ENCODE peak calls at places on chromosomes 4 and X, in seven cellular contexts. One of them, this sample, is unnamed.

GRCh38 chr4:70556856-70557255 is 35.2 kb upstream of the AMBN start:
- DNase-seq in H9: no peak
- DNase-seq in mesenchymal stem cell: no peak
- DNase-seq in mesendoderm: no peak
- DNase-seq in IMR-90: peak
- DNase-seq in H1: no peak
- DNase-seq in neuronal stem cell: no peak
- DNase-seq in this sample: peak

GRCh38 chrX:38312436-38312835 is 14.9 kb downstream of the RPGR start:
- DNase-seq in H9: no peak
- DNase-seq in mesenchymal stem cell: peak
- DNase-seq in mesendoderm: no peak
- DNase-seq in IMR-90: peak
- DNase-seq in H1: no peak
- DNase-seq in neuronal stem cell: no peak
- DNase-seq in this sample: no peak

GRCh38 chr4:77156912-77157858 is at the start of gene CCNG2:
- DNase-seq in H9: peak
- DNase-seq in mesenchymal stem cell: peak
- DNase-seq in mesendoderm: peak
- DNase-seq in IMR-90: peak
- DNase-seq in H1: peak
- DNase-seq in neuronal stem cell: no peak
- DNase-seq in this sample: peak

GRCh38 chrX:131577433-131577832 is 33.6 kb downstream of the OR13H1 start:
- DNase-seq in H9: no peak
- DNase-seq in mesenchymal stem cell: no peak
- DNase-seq in mesendoderm: no peak
- DNase-seq in IMR-90: no peak
- DNase-seq in H1: no peak
- DNase-seq in neuronal stem cell: no peak
- DNase-seq in this sample: no peak

GRCh38 chr4:136637071-136637777 is 895.1 kb downstream of the PCDH18 start:
- DNase-seq in H9: peak
- DNase-seq in mesenchymal stem cell: peak
- DNase-seq in mesendoderm: peak
- DNase-seq in IMR-90: peak
- DNase-seq in H1: peak
- DNase-seq in neuronal stem cell: peak
- DNase-seq in this sample: no peak

GRCh38 chr4:158811704-158812103 is 42.9 kb downstream of the FNIP2 start:
- DNase-seq in H9: no peak
- DNase-seq in mesenchymal stem cell: no peak
- DNase-seq in mesendoderm: no peak
- DNase-seq in IMR-90: no peak
- DNase-seq in H1: no peak
- DNase-seq in neuronal stem cell: no peak
- DNase-seq in this sample: peak

GRCh38 chr4:29970626-29971025 is 749.5 kb upstream of the PCDH7 start:
- DNase-seq in H9: peak
- DNase-seq in mesenchymal stem cell: peak
- DNase-seq in mesendoderm: peak
- DNase-seq in IMR-90: no peak
- DNase-seq in H1: no peak
- DNase-seq in neuronal stem cell: peak
- DNase-seq in this sample: peak

GRCh38 chr4:15231265-15232091 is 196.4 kb upstream of the C1QTNF7 start:
- DNase-seq in H9: peak
- DNase-seq in mesenchymal stem cell: peak
- DNase-seq in mesendoderm: peak
- DNase-seq in IMR-90: peak
- DNase-seq in H1: no peak
- DNase-seq in neuronal stem cell: peak
- DNase-seq in this sample: peak

GRCh38 chr4:13537832-13538177 is 6.5 kb downstream of the NKX3-2 start:
- DNase-seq in H9: no peak
- DNase-seq in mesenchymal stem cell: no peak
- DNase-seq in mesendoderm: no peak
- DNase-seq in IMR-90: no peak
- DNase-seq in H1: no peak
- DNase-seq in neuronal stem cell: no peak
- DNase-seq in this sample: no peak

GRCh38 chr4:3174371-3175338 is 74.3 kb upstream of the MSANTD1 start:
- DNase-seq in H9: no peak
- DNase-seq in mesenchymal stem cell: no peak
- DNase-seq in mesendoderm: peak
- DNase-seq in IMR-90: no peak
- DNase-seq in H1: no peak
- DNase-seq in neuronal stem cell: no peak
- DNase-seq in this sample: no peak

GRCh38 chrX:119105826-119106225 is 21.8 kb downstream of the KIAA1210 start:
- DNase-seq in H9: no peak
- DNase-seq in mesenchymal stem cell: peak
- DNase-seq in mesendoderm: no peak
- DNase-seq in IMR-90: peak
- DNase-seq in H1: no peak
- DNase-seq in neuronal stem cell: no peak
- DNase-seq in this sample: no peak

GRCh38 chrX:120671963-120672362 is 42.1 kb upstream of the C1GALT1C1 start:
- DNase-seq in H9: no peak
- DNase-seq in mesenchymal stem cell: no peak
- DNase-seq in mesendoderm: no peak
- DNase-seq in IMR-90: no peak
- DNase-seq in H1: no peak
- DNase-seq in neuronal stem cell: no peak
- DNase-seq in this sample: no peak

GRCh38 chr4:171629737-171630136 is 183.5 kb upstream of the GALNTL6 start:
- DNase-seq in H9: peak
- DNase-seq in mesenchymal stem cell: no peak
- DNase-seq in mesendoderm: peak
- DNase-seq in IMR-90: no peak
- DNase-seq in H1: no peak
- DNase-seq in neuronal stem cell: no peak
- DNase-seq in this sample: peak

GRCh38 chrX:25519258-25519657 is 503.5 kb upstream of the ARX start:
- DNase-seq in H9: no peak
- DNase-seq in mesenchymal stem cell: no peak
- DNase-seq in mesendoderm: no peak
- DNase-seq in IMR-90: no peak
- DNase-seq in H1: no peak
- DNase-seq in neuronal stem cell: no peak
- DNase-seq in this sample: no peak

DNA sequence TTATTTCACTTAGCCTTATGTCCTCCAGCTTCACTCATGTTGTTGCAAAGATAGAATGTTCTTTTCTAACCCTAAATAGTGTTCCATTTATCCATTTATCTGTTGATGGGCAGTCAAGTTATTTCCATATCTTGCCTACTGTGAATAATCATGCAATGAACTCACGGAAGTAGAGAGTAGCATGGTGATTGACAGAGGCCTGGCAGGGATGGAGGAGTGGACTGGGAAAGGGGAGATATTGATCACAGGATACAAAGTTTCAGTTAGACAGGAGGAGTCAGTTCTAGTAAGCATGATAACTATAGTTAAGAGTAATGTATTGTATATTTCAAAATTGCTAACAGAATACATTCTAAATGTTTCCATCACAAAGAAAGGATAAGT is 10.2 kb upstream of the CLNK start:
- DNase-seq in H9: no peak
- DNase-seq in mesenchymal stem cell: no peak
- DNase-seq in mesendoderm: no peak
- DNase-seq in IMR-90: no peak
- DNase-seq in H1: no peak
- DNase-seq in neuronal stem cell: no peak
- DNase-seq in this sample: no peak
- H2BK5ac ChIP-seq in H9: no peak
- H2BK5ac ChIP-seq in mesenchymal stem cell: no peak
- H2BK5ac ChIP-seq in mesendoderm: no peak
- H2BK5ac ChIP-seq in IMR-90: no peak
- H2BK5ac ChIP-seq in H1: no peak
- H2BK5ac ChIP-seq in neuronal stem cell: no peak
- H2BK5ac ChIP-seq in this sample: no peak

GRCh38 chrX:104621781-104622180 is 55.8 kb downstream of the IL1RAPL2 start:
- DNase-seq in H9: no peak
- DNase-seq in mesenchymal stem cell: no peak
- DNase-seq in mesendoderm: no peak
- DNase-seq in IMR-90: no peak
- DNase-seq in H1: no peak
- DNase-seq in neuronal stem cell: no peak
- DNase-seq in this sample: no peak
- H2BK5ac ChIP-seq in H9: no peak
- H2BK5ac ChIP-seq in mesenchymal stem cell: no peak
- H2BK5ac ChIP-seq in mesendoderm: no peak
- H2BK5ac ChIP-seq in IMR-90: no peak
- H2BK5ac ChIP-seq in H1: no peak
- H2BK5ac ChIP-seq in neuronal stem cell: no peak
- H2BK5ac ChIP-seq in this sample: no peak

GRCh38 chr4:107618656-107619055 is 101.4 kb downstream of the PAPSS1 start:
- DNase-seq in H9: no peak
- DNase-seq in mesenchymal stem cell: no peak
- DNase-seq in mesendoderm: no peak
- DNase-seq in IMR-90: no peak
- DNase-seq in H1: no peak
- DNase-seq in neuronal stem cell: no peak
- DNase-seq in this sample: no peak

GRCh38 chr4:107619731-107620130 is 100.3 kb downstream of the PAPSS1 start:
- DNase-seq in H9: no peak
- DNase-seq in mesenchymal stem cell: peak
- DNase-seq in mesendoderm: no peak
- DNase-seq in IMR-90: no peak
- DNase-seq in H1: no peak
- DNase-seq in neuronal stem cell: no peak
- DNase-seq in this sample: no peak

GRCh38 chr4:107619065-107619464 is 101.0 kb downstream of the PAPSS1 start:
- DNase-seq in H9: no peak
- DNase-seq in mesenchymal stem cell: peak
- DNase-seq in mesendoderm: peak
- DNase-seq in IMR-90: peak
- DNase-seq in H1: no peak
- DNase-seq in neuronal stem cell: no peak
- DNase-seq in this sample: peak

GRCh38 chr4:107615809-107616208 is 104.2 kb downstream of the PAPSS1 start:
- DNase-seq in H9: no peak
- DNase-seq in mesenchymal stem cell: no peak
- DNase-seq in mesendoderm: no peak
- DNase-seq in IMR-90: no peak
- DNase-seq in H1: no peak
- DNase-seq in neuronal stem cell: no peak
- DNase-seq in this sample: no peak

DNA sequence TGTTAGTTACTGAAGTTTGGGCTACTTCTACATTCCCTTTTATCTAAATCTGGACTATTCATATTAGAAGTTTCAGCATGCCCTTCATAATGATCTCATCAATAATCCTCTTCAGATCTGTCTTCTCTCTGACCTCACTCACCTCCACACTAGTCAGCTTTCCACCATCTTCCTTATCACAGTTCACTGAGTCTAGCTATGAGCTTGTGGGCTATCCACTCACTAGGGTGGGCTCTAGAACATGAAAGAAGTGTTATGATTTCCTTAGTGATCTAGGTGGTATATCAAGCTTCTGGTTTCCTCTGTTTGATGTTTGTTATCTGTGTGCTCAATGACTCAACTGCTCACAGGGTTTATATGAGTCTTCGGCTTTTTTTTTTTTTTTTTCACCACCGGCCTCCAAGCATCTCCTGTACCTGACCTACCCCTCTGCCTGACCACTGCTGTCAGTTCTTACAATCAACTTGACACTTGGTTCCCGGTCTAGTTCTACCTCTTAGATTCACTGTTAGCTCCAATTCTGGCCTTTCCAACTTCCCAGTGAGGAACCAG is 103.1 kb downstream of the PAPSS1 start:
- DNase-seq in H9: no peak
- DNase-seq in mesenchymal stem cell: no peak
- DNase-seq in mesendoderm: no peak
- DNase-seq in IMR-90: peak
- DNase-seq in H1: no peak
- DNase-seq in neuronal stem cell: no peak
- DNase-seq in this sample: no peak
- H2BK5ac ChIP-seq in H9: no peak
- H2BK5ac ChIP-seq in mesenchymal stem cell: no peak
- H2BK5ac ChIP-seq in mesendoderm: no peak
- H2BK5ac ChIP-seq in IMR-90: no peak
- H2BK5ac ChIP-seq in H1: no peak
- H2BK5ac ChIP-seq in neuronal stem cell: no peak
- H2BK5ac ChIP-seq in this sample: no peak

DNA sequence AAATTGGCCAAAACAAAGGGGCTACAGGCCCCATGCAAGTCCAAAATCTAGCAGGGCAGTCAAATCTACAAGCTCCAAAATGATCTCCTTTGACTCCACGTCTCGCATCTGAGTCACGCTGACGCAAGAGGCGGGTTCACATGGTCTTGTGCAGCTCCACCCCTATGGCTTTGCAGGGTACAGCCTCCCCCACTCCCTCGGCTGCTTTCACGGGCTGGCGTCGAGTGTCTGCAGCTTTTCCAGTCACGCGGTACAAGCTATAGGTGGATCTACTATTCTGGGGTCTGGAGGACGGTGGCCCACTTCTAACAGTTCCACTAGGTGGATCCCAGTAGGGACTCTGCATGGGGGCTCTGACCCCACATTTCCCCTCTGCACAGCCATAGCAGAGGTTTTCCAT is 99.2 kb upstream of the KCNIP4 start:
- DNase-seq in H9: no peak
- DNase-seq in mesenchymal stem cell: no peak
- DNase-seq in mesendoderm: no peak
- DNase-seq in IMR-90: no peak
- DNase-seq in H1: no peak
- DNase-seq in neuronal stem cell: no peak
- DNase-seq in this sample: no peak
- H2BK5ac ChIP-seq in H9: no peak
- H2BK5ac ChIP-seq in mesenchymal stem cell: no peak
- H2BK5ac ChIP-seq in mesendoderm: no peak
- H2BK5ac ChIP-seq in IMR-90: no peak
- H2BK5ac ChIP-seq in H1: no peak
- H2BK5ac ChIP-seq in neuronal stem cell: no peak
- H2BK5ac ChIP-seq in this sample: no peak

GRCh38 chr4:55528495-55528894 is 18.2 kb downstream of the CLOCK start:
- DNase-seq in H9: no peak
- DNase-seq in mesenchymal stem cell: no peak
- DNase-seq in mesendoderm: no peak
- DNase-seq in IMR-90: no peak
- DNase-seq in H1: no peak
- DNase-seq in neuronal stem cell: no peak
- DNase-seq in this sample: no peak

GRCh38 chr4:55540271-55540670 is 6.4 kb downstream of the CLOCK start:
- DNase-seq in H9: no peak
- DNase-seq in mesenchymal stem cell: no peak
- DNase-seq in mesendoderm: no peak
- DNase-seq in IMR-90: no peak
- DNase-seq in H1: no peak
- DNase-seq in neuronal stem cell: no peak
- DNase-seq in this sample: no peak

GRCh38 chr4:55530167-55530566 is 16.5 kb downstream of the CLOCK start:
- DNase-seq in H9: no peak
- DNase-seq in mesenchymal stem cell: no peak
- DNase-seq in mesendoderm: no peak
- DNase-seq in IMR-90: no peak
- DNase-seq in H1: no peak
- DNase-seq in neuronal stem cell: no peak
- DNase-seq in this sample: no peak

GRCh38 chr4:55534306-55534705 is 12.4 kb downstream of the CLOCK start:
- DNase-seq in H9: no peak
- DNase-seq in mesenchymal stem cell: no peak
- DNase-seq in mesendoderm: no peak
- DNase-seq in IMR-90: no peak
- DNase-seq in H1: no peak
- DNase-seq in neuronal stem cell: no peak
- DNase-seq in this sample: no peak
- H2BK5ac ChIP-seq in H9: no peak
- H2BK5ac ChIP-seq in mesenchymal stem cell: no peak
- H2BK5ac ChIP-seq in mesendoderm: no peak
- H2BK5ac ChIP-seq in IMR-90: no peak
- H2BK5ac ChIP-seq in H1: no peak
- H2BK5ac ChIP-seq in neuronal stem cell: no peak
- H2BK5ac ChIP-seq in this sample: no peak